ENCODE peak calls at places on chromosomes 6 and 20, in four cellular contexts. One of them, this sample, is unnamed. For H3K79me1, the result is how much of the 10 kb centered on the place peaks cover.

GRCh38 chr6:27279513-27280063 is 32.1 kb downstream of the PRSS16 start:
- DNase-seq in H9: peak
- DNase-seq in IMR-90: no peak
- DNase-seq in H1: no peak
- DNase-seq in this sample: peak

GRCh38 chr20:23358923-23359572 is 2.9 kb upstream of the GZF1 start:
- DNase-seq in H9: no peak
- DNase-seq in IMR-90: no peak
- DNase-seq in H1: no peak
- DNase-seq in this sample: no peak

GRCh38 chr6:136846046-136846445 is 23.7 kb downstream of the PEX7 start:
- DNase-seq in H9: no peak
- DNase-seq in IMR-90: peak
- DNase-seq in H1: no peak
- DNase-seq in this sample: peak

GRCh38 chr6:33985333-33985751 is 160.5 kb downstream of the GRM4 start:
- DNase-seq in H9: peak
- DNase-seq in IMR-90: no peak
- DNase-seq in H1: no peak
- DNase-seq in this sample: no peak

GRCh38 chr20:19794941-19795340 is 36.9 kb downstream of the RIN2 start:
- DNase-seq in H9: no peak
- DNase-seq in IMR-90: no peak
- DNase-seq in H1: no peak
- DNase-seq in this sample: no peak

GRCh38 chr6:13635948-13636658 is 21.0 kb downstream of the NOL7 start:
- DNase-seq in H9: no peak
- DNase-seq in IMR-90: no peak
- DNase-seq in H1: no peak
- DNase-seq in this sample: peak

GRCh38 chr6:165634076-165634475 is 29.0 kb downstream of the PDE10A start:
- DNase-seq in H9: no peak
- DNase-seq in IMR-90: no peak
- DNase-seq in H1: no peak
- DNase-seq in this sample: no peak

GRCh38 chr6:138682722-138683521 is 90.6 kb upstream of the CCDC28A start:
- DNase-seq in H9: no peak
- DNase-seq in IMR-90: peak
- DNase-seq in H1: no peak
- DNase-seq in this sample: no peak

GRCh38 chr6:138104618-138105213 is 2.5 kb downstream of the PERP start:
- DNase-seq in H9: no peak
- DNase-seq in IMR-90: no peak
- DNase-seq in H1: no peak
- DNase-seq in this sample: no peak

GRCh38 chr6:106883808-106884262 is 90.7 kb downstream of the CD24 start:
- DNase-seq in H9: no peak
- DNase-seq in IMR-90: no peak
- DNase-seq in H1: no peak
- DNase-seq in this sample: peak

GRCh38 chr6:113595921-113596376 is 261.2 kb upstream of the MARCKS start:
- DNase-seq in H9: no peak
- DNase-seq in IMR-90: peak
- DNase-seq in H1: no peak
- DNase-seq in this sample: no peak

GRCh38 chr6:19042452-19042851 is 655.3 kb downstream of the RNF144B start:
- DNase-seq in H9: no peak
- DNase-seq in IMR-90: no peak
- DNase-seq in H1: no peak
- DNase-seq in this sample: no peak

GRCh38 chr6:163346529-163346961 is 68.0 kb upstream of the QKI start:
- DNase-seq in H9: no peak
- DNase-seq in IMR-90: no peak
- DNase-seq in H1: no peak
- DNase-seq in this sample: no peak

GRCh38 chr6:84421031-84421430 is 193.6 kb upstream of the CEP162 start:
- DNase-seq in H9: no peak
- DNase-seq in IMR-90: no peak
- DNase-seq in H1: no peak
- DNase-seq in this sample: no peak

GRCh38 chr20:17733781-17734304 is 34.1 kb downstream of the BANF2 start:
- DNase-seq in H9: no peak
- DNase-seq in IMR-90: no peak
- DNase-seq in H1: no peak
- DNase-seq in this sample: no peak

GRCh38 chr20:14892782-14893181 is 555.4 kb upstream of the FLRT3 start:
- DNase-seq in H9: no peak
- DNase-seq in IMR-90: no peak
- DNase-seq in H1: no peak
- DNase-seq in this sample: no peak

GRCh38 chr6:226516-227073 is 65.7 kb upstream of the DUSP22 start:
- DNase-seq in H9: no peak
- DNase-seq in IMR-90: no peak
- DNase-seq in H1: no peak
- DNase-seq in this sample: no peak

GRCh38 chr6:169415179-169415578 is 161.5 kb upstream of the THBS2 start:
- DNase-seq in H9: no peak
- DNase-seq in IMR-90: no peak
- DNase-seq in H1: no peak
- DNase-seq in this sample: peak

GRCh38 chr20:57723816-57724215 is 14.0 kb upstream of the PMEPA1 start:
- DNase-seq in H9: no peak
- DNase-seq in IMR-90: no peak
- DNase-seq in H1: no peak
- DNase-seq in this sample: no peak

GRCh38 chr6:166825553-166826145 is 130.7 kb downstream of the RNASET2 start:
- DNase-seq in H9: no peak
- DNase-seq in IMR-90: peak
- DNase-seq in H1: no peak
- DNase-seq in this sample: no peak

GRCh38 chr6:101830501-101831031 is 437.1 kb downstream of the GRIK2 start:
- DNase-seq in H9: no peak
- DNase-seq in IMR-90: peak
- DNase-seq in H1: no peak
- DNase-seq in this sample: peak

GRCh38 chr6:48144024-48144423 is 33.0 kb upstream of the PTCHD4 start:
- DNase-seq in H9: no peak
- DNase-seq in IMR-90: no peak
- DNase-seq in H1: no peak
- DNase-seq in this sample: peak

GRCh38 chr6:137313928-137314855 is 95.0 kb upstream of the IFNGR1 start:
- DNase-seq in H9: peak
- DNase-seq in IMR-90: peak
- DNase-seq in H1: no peak
- DNase-seq in this sample: peak

GRCh38 chr6:144804246-144804790 is 519.2 kb downstream of the UTRN start:
- DNase-seq in H9: no peak
- DNase-seq in IMR-90: peak
- DNase-seq in H1: no peak
- DNase-seq in this sample: peak

GRCh38 chr6:10901751-10902150 is 14.9 kb downstream of the SYCP2L start:
- DNase-seq in H9: no peak
- DNase-seq in IMR-90: no peak
- DNase-seq in H1: no peak
- DNase-seq in this sample: no peak

GRCh38 chr6:24052632-24053031 is 73.4 kb upstream of the NRSN1 start:
- DNase-seq in H9: no peak
- DNase-seq in IMR-90: no peak
- DNase-seq in H1: no peak
- DNase-seq in this sample: no peak

GRCh38 chr20:12072945-12073245 is 155.2 kb downstream of the BTBD3 start:
- DNase-seq in H9: no peak
- DNase-seq in IMR-90: peak
- DNase-seq in H1: no peak
- DNase-seq in this sample: no peak

GRCh38 chr6:163634514-163635171 is 220.1 kb downstream of the QKI start:
- DNase-seq in H9: peak
- DNase-seq in IMR-90: no peak
- DNase-seq in H1: no peak
- DNase-seq in this sample: peak

GRCh38 chr20:399182-399707 is 8.9 kb upstream of the RBCK1 start:
- DNase-seq in H9: no peak
- DNase-seq in IMR-90: no peak
- DNase-seq in H1: no peak
- DNase-seq in this sample: no peak

GRCh38 chr6:27879795-27880194 is 32.4 kb downstream of the OR2B2 start:
- DNase-seq in H9: no peak
- DNase-seq in IMR-90: no peak
- DNase-seq in H1: no peak
- DNase-seq in this sample: no peak

GRCh38 chr6:79630883-79631799 is at the start of gene SH3BGRL2:
- DNase-seq in H9: peak
- DNase-seq in IMR-90: peak
- DNase-seq in H1: peak
- DNase-seq in this sample: peak

GRCh38 chr6:44593539-44593944 is 206.0 kb downstream of the CDC5L start:
- DNase-seq in H9: peak
- DNase-seq in IMR-90: peak
- DNase-seq in H1: peak
- DNase-seq in this sample: peak

GRCh38 chr20:23823621-23824324 is 2.8 kb downstream of the CST2 start:
- DNase-seq in H9: no peak
- DNase-seq in IMR-90: no peak
- DNase-seq in H1: no peak
- DNase-seq in this sample: no peak

GRCh38 chr20:60262967-60263603 is 304.9 kb downstream of the CDH26 start:
- DNase-seq in H9: peak
- DNase-seq in IMR-90: no peak
- DNase-seq in H1: peak
- DNase-seq in this sample: peak

GRCh38 chr6:89242574-89243330 is 25.6 kb upstream of the GABRR1 start:
- DNase-seq in H9: peak
- DNase-seq in IMR-90: peak
- DNase-seq in H1: peak
- DNase-seq in this sample: peak

DNA sequence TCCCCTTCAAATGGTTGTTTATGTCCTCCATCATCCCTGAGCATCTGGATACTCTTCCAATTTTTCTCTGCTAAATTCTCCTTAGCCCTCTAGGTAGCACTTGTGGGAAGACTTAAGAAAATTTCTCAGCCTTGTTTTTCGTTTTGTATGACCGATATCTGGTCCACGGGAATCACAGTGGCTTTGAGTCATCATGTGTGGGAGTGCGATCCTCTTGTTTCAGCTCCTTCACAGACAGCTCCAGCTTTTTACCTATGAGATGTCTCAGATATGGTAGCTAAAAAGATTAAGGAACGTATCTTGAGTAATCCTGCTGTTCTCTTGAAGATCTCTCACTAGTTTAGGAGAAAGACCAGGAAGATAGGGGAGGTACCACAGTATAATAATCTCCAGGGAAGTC is 196.1 kb downstream of the GRM1 start:
- DNase-seq in H9: no peak
- DNase-seq in IMR-90: no peak
- DNase-seq in H1: no peak
- DNase-seq in this sample: no peak
- H3K56ac ChIP-seq in H9: no peak
- H3K56ac ChIP-seq in IMR-90: no peak
- H3K56ac ChIP-seq in H1: no peak
- H3K56ac ChIP-seq in this sample: no peak

DNA sequence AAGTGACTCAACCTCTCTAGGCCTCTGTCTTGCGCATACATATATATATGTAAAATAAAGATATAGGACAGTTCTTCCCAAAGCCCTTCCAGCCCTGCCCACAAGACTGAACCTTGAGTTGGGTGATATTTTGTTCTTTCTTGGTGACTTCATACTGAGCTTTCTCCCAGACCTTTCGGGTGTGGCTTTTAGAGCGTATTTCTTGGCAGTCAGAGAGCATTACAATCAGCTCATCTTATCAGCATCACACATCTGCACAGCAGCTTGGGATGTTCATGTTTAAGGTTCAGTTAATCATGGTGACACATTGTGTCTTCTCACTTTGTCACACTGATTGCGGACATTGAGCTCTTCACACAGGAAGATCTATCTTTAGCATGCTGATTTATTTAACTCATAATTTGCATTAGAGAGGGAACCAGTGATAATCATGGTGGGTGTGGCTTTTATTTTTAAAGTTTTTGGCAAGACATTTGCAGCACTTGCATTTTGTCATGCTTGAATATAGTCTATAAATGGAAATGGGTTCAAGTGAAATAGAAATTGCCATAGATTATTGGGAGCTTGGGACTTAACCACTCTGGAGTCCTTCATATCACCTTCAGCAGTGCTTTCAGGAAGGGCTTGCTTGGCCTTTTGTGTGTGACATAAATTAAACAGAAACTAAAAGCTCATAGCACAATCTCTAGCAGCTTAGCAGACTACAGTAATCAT is 8.3 kb downstream of the KIF3B start:
- DNase-seq in H9: no peak
- DNase-seq in IMR-90: peak
- DNase-seq in H1: no peak
- DNase-seq in this sample: no peak
- H3K79me1 ChIP-seq in H9: under half
- H3K79me1 ChIP-seq in IMR-90: half or more
- H3K79me1 ChIP-seq in H1: under half
- H3K79me1 ChIP-seq in this sample: under half

DNA sequence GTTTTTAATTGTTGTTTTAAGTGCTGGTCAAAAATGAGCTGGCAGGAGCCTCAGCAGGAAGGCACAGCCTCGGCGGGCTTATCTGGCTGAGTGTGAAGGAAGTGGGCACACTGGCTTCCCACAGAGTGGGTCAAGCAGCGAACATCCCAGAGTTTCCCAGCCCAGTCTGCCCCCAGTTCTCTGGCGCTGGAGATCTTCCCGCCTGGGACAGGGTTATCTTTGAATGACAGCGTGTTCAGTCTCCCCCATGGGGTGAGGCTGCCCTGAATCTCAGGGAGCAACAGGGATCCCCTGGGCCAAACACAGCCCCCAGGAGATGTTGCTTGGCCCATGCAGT is 122.2 kb upstream of the PTPN1 start:
- DNase-seq in H9: no peak
- DNase-seq in IMR-90: no peak
- DNase-seq in H1: no peak
- DNase-seq in this sample: no peak
- H3K56ac ChIP-seq in H9: no peak
- H3K56ac ChIP-seq in IMR-90: no peak
- H3K56ac ChIP-seq in H1: no peak
- H3K56ac ChIP-seq in this sample: no peak

DNA sequence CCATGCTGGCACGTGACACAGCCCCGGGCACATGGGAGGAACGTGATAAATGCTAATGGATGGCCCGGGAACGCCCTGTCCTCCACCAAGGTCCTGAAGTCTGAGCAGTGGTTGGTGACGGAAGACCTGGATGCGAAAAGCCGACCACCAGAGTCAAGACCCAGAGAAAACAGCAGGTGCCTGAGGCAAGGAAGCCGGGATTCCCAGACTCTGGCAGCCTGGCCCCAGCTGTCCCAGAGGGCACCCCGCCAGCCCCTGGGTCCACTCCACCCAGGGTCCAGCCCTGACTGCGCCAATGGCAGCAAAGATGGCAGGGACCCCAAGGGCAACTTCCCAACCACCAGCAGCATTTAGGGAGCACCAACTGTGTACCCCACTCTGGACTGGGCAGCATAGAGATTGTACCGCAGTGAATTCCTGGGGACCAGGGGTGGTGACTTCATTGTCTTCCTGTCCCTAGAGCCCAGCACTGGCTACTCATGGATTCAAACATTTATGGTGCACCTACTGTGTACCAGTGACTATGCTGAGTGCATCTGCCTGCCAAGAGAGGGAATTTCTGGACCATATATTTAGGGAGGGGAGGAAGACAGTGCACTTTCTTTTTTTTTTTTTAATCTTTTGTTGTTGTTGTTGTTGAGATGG is 55.4 kb downstream of the UBE2V1 start:
- DNase-seq in H9: no peak
- DNase-seq in IMR-90: no peak
- DNase-seq in H1: no peak
- DNase-seq in this sample: no peak
- H3K79me1 ChIP-seq in H9: under half
- H3K79me1 ChIP-seq in IMR-90: under half
- H3K79me1 ChIP-seq in H1: under half
- H3K79me1 ChIP-seq in this sample: under half